ENCODE peak calls at places on chromosomes 4 and X, in eight cellular contexts. M, A, L, P, K, J, Z and C are unnamed samples.

GRCh38 chr4:188015025-188015778 is 19.6 kb downstream of the ZFP42 start:
- DNase-seq in M (no peak), A (no peak), L (no peak), P (no peak), K (no peak), J (peak), Z (no peak), C (no peak)

GRCh38 chrX:86714441-86714840 is 566.2 kb downstream of the DACH2 start:
- DNase-seq in M (no peak), A (no peak), L (no peak), P (no peak), K (no peak), J (no peak), Z (no peak), C (no peak)

GRCh38 chr4:7179158-7179557 is 13.2 kb upstream of the SORCS2 start:
- DNase-seq in M (no peak), A (no peak), L (no peak), P (no peak), K (no peak), J (no peak), Z (no peak), C (no peak)

GRCh38 chr4:140640150-140640748 is 71.5 kb upstream of the UCP1 start:
- DNase-seq in M (no peak), A (no peak), L (no peak), P (no peak), K (no peak), J (no peak), Z (no peak), C (no peak)

GRCh38 chr4:156941940-156942548 is 29.6 kb downstream of the PDGFC start:
- DNase-seq in M (peak), A (no peak), L (peak), P (no peak), K (peak), J (peak), Z (no peak), C (peak)

GRCh38 chr4:134320048-134320447 is 118.5 kb upstream of the PABPC4L start:
- DNase-seq in M (peak), A (no peak), L (no peak), P (no peak), K (no peak), J (no peak), Z (no peak), C (no peak)

GRCh38 chr4:6506616-6507140 is 34.3 kb upstream of the PPP2R2C start:
- DNase-seq in M (no peak), A (no peak), L (no peak), P (no peak), K (no peak), J (no peak), Z (no peak), C (no peak)

GRCh38 chr4:53932784-53933183 is 131.6 kb downstream of the CHIC2 start:
- DNase-seq in M (peak), A (no peak), L (no peak), P (no peak), K (no peak), J (no peak), Z (no peak), C (no peak)

GRCh38 chrX:102651242-102651967 is at the start of gene GPRASP1:
- DNase-seq in M (peak), A (no peak), L (peak), P (peak), K (peak), J (no peak), Z (peak), C (peak)

GRCh38 chr4:18798123-18798522 is 776.6 kb upstream of the LCORL start:
- DNase-seq in M (no peak), A (no peak), L (no peak), P (no peak), K (no peak), J (no peak), Z (no peak), C (no peak)

GRCh38 chr4:87005369-87005689 is 70.5 kb downstream of the AFF1 start:
- DNase-seq in M (no peak), A (no peak), L (no peak), P (no peak), K (no peak), J (no peak), Z (no peak), C (no peak)

GRCh38 chrX:47958943-47959342 is 44.8 kb downstream of the ZNF182 start:
- DNase-seq in M (no peak), A (no peak), L (no peak), P (no peak), K (no peak), J (no peak), Z (no peak), C (no peak)

GRCh38 chrX:2689773-2690666 is 1.1 kb upstream of the CD99 start:
- DNase-seq in M (no peak), A (no peak), L (no peak), P (no peak), K (no peak), J (no peak), Z (peak), C (no peak)

GRCh38 chr4:106707776-106708603 is 328.1 kb downstream of the DKK2 start:
- DNase-seq in M (no peak), A (no peak), L (no peak), P (no peak), K (no peak), J (no peak), Z (no peak), C (no peak)

GRCh38 chr4:30920043-30920442 is 199.9 kb downstream of the PCDH7 start:
- DNase-seq in M (no peak), A (no peak), L (no peak), P (no peak), K (no peak), J (peak), Z (no peak), C (no peak)

GRCh38 chr4:56674984-56675383 is 6.1 kb downstream of the HOPX start:
- DNase-seq in M (no peak), A (no peak), L (no peak), P (no peak), K (no peak), J (no peak), Z (no peak), C (no peak)

GRCh38 chr4:68021185-68021584 is 57.9 kb upstream of the TMPRSS11A start:
- DNase-seq in M (no peak), A (no peak), L (no peak), P (no peak), K (no peak), J (no peak), Z (no peak), C (no peak)

GRCh38 chr4:7805533-7806079 is 134.1 kb downstream of the AFAP1 start:
- DNase-seq in M (peak), A (no peak), L (peak), P (no peak), K (no peak), J (peak), Z (peak), C (no peak)

GRCh38 chr4:161894493-161895167 is 269.2 kb downstream of the FSTL5 start:
- DNase-seq in M (no peak), A (no peak), L (no peak), P (no peak), K (no peak), J (no peak), Z (no peak), C (no peak)

GRCh38 chr4:158775091-158775651 is 6.3 kb downstream of the FNIP2 start:
- DNase-seq in M (peak), A (no peak), L (no peak), P (no peak), K (no peak), J (peak), Z (no peak), C (no peak)

GRCh38 chr4:31104033-31104432 is 383.9 kb downstream of the PCDH7 start:
- DNase-seq in M (peak), A (no peak), L (no peak), P (no peak), K (no peak), J (no peak), Z (no peak), C (no peak)

GRCh38 chr4:84803720-84804119 is 162.8 kb downstream of the WDFY3 start:
- DNase-seq in M (peak), A (no peak), L (no peak), P (no peak), K (no peak), J (no peak), Z (no peak), C (no peak)

GRCh38 chr4:83629945-83630684 is 94.2 kb downstream of the GPAT3 start:
- DNase-seq in M (peak), A (peak), L (peak), P (no peak), K (peak), J (no peak), Z (no peak), C (peak)

GRCh38 chr4:148376151-148376550 is 66.1 kb downstream of the NR3C2 start:
- DNase-seq in M (peak), A (no peak), L (peak), P (no peak), K (no peak), J (peak), Z (no peak), C (peak)

GRCh38 chr4:77635246-77635645 is 29.6 kb downstream of the CXCL13 start:
- DNase-seq in M (no peak), A (no peak), L (no peak), P (no peak), K (no peak), J (no peak), Z (no peak), C (no peak)

GRCh38 chr4:2660596-2661211 is 95.4 kb downstream of the TNIP2 start:
- DNase-seq in M (peak), A (no peak), L (no peak), P (no peak), K (no peak), J (no peak), Z (no peak), C (peak)

GRCh38 chr4:113094802-113095201 is 45.3 kb downstream of the ANK2 start:
- DNase-seq in M (no peak), A (peak), L (no peak), P (no peak), K (no peak), J (peak), Z (no peak), C (no peak)

GRCh38 chrX:153400146-153401132 is 711 bp downstream of the PNMA6E start:
- DNase-seq in M (no peak), A (peak), L (peak), P (no peak), K (no peak), J (peak), Z (no peak), C (no peak)

GRCh38 chr4:74056114-74056857 is 17.8 kb upstream of the CXCL3 start:
- DNase-seq in M (peak), A (peak), L (no peak), P (no peak), K (no peak), J (peak), Z (no peak), C (no peak)

GRCh38 chr4:30818541-30818940 is 98.4 kb downstream of the PCDH7 start:
- DNase-seq in M (no peak), A (no peak), L (no peak), P (no peak), K (no peak), J (no peak), Z (no peak), C (no peak)

GRCh38 chr4:8855781-8856245 is 15.8 kb downstream of the HMX1 start:
- DNase-seq in M (no peak), A (peak), L (no peak), P (no peak), K (no peak), J (no peak), Z (no peak), C (no peak)

GRCh38 chrX:23784487-23785301 is 1.7 kb downstream of the SAT1 start:
- DNase-seq in M (peak), A (peak), L (no peak), P (no peak), K (no peak), J (peak), Z (no peak), C (no peak)

GRCh38 chr4:42302348-42302747 is 94.9 kb upstream of the SHISA3 start:
- DNase-seq in M (peak), A (peak), L (peak), P (no peak), K (no peak), J (peak), Z (no peak), C (no peak)

DNA sequence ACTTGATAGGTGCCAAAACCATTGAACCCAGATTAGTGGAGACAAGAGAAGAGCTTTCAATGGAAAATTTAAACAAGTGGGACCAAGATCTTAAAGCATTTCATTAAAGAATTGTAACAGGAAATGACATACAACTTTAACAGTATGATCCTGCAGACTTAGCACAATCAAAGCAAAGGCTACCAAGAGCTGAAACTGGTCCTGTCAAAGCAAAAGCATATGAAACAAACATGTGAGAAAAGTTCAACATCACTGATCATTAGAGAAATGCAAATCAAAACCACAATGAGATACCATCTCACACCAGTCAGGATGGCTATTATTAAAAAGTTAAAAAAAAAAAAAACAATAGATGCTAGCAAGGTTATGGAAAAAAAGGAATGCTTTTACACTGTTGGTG is 425.6 kb downstream of the IL1RAPL1 start:
- DNase-seq in M (no peak), A (no peak), L (no peak), P (no peak), K (no peak), J (no peak), Z (no peak), C (no peak)
- TF ChIP-seq CTCF in M (no peak), A (no peak), L (no peak), P (no peak), K (no peak), J (no peak), Z (no peak), C (no peak)

GRCh38 chr4:102501635-102502382 is 650 bp downstream of the NFKB1 start:
- DNase-seq in M (peak), A (peak), L (peak), P (peak), K (peak), J (peak), Z (peak), C (peak)

GRCh38 chr4:102505708-102506107 is 4.5 kb downstream of the NFKB1 start:
- DNase-seq in M (no peak), A (no peak), L (no peak), P (no peak), K (no peak), J (no peak), Z (no peak), C (no peak)

GRCh38 chr4:102504941-102505340 is 3.8 kb downstream of the NFKB1 start:
- DNase-seq in M (no peak), A (no peak), L (no peak), P (no peak), K (no peak), J (no peak), Z (no peak), C (no peak)

GRCh38 chr4:102503301-102503746 is 2.2 kb downstream of the NFKB1 start:
- DNase-seq in M (no peak), A (no peak), L (no peak), P (no peak), K (no peak), J (peak), Z (no peak), C (no peak)

GRCh38 chr4:102503831-102504786 is 3.0 kb downstream of the NFKB1 start:
- DNase-seq in M (no peak), A (no peak), L (no peak), P (no peak), K (no peak), J (no peak), Z (no peak), C (no peak)
- TF ChIP-seq POLR2A in M (no peak), A (no peak), L (no peak), P (no peak), K (no peak), J (no peak), Z (no peak), C (no peak)

DNA sequence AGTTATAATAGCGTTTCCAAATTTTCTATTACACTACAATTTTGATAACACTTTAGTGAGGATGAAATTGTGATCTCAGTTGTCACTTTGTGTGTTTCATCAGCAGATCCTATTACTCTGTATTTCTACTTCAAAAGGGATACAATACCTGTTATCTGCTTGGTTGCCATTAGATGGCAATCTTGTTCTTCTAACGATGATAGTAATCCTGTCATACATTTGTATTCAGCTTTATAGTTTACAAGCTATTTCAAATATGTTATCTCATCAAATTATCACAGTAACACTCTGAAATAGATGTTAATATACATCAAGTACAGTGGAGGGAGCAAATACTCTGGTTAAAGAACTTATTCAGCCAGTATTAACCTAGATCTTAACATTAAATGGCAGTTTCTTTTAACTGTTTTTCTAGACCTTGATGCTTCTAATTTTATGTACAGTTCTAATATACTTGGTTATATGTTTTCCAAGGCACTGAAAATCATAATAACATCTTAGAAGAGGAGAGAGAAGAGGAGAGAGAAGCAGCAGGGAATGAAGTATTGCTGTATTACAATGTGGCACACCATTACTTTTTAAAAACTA is 292.0 kb downstream of the CCSER1 start:
- DNase-seq in M (peak), A (no peak), L (no peak), P (no peak), K (no peak), J (peak), Z (no peak), C (no peak)
- TF ChIP-seq CTCF in M (peak), A (no peak), L (no peak), P (peak), K (peak), J (peak), Z (peak), C (peak)

DNA sequence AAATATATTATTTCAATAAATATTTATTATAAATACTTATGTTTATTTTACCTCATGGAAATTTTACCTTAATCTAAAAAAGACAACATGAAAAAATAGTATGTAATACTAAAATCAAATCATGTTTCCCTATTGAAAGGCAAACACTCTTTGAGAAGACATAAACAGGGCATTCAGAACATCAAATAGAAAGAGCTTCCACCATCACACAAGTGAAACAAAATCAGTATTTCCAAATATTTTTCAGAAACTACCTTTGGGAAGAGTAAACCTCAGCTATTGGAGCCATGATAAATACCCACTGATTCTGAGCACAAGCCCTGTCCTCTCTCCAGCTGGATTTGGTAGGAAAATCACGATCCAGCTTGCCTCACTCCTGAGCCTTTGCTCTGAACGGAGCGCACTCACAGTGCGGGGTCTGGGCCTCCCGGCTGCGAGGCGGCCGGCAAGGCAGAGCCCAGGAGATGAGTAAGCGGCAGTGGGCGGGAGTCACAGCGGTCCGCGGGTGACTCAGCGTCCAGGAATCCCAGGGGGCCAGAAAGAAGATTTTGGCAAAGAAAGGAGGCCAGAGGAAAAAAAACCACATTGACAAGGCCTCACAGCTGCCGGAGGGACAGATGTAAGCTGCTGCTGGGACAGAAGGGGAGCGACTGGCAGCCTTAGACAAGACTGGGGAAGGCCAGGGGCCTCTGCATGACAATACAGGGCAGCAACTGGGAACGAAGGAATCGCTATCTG is 14.7 kb upstream of the ANXA5 start:
- DNase-seq in M (peak), A (peak), L (peak), P (peak), K (peak), J (peak), Z (peak), C (peak)
- TF ChIP-seq POLR2A in M (peak), A (no peak), L (no peak), P (no peak), K (no peak), J (peak), Z (peak), C (peak)